ENCODE peak calls at places on chromosomes 13 and 19, in six cellular contexts. D, I, E, W, U and S are unnamed samples.

GRCh38 chr13:92224052-92224821 is 825.8 kb downstream of the GPC5 start:
- DNase-seq in U (no peak), E (no peak), D (no peak), I (no peak), W (peak), S (no peak)

GRCh38 chr19:38648789-38649304 is 1.4 kb downstream of the ACTN4 start:
- DNase-seq in W (no peak), I (no peak), D (no peak), E (no peak), U (no peak), S (no peak)

GRCh38 chr13:46341112-46341711 is 45.8 kb downstream of the RUBCNL start:
- DNase-seq in U (peak), E (no peak), D (no peak), W (peak), I (no peak), S (no peak)

GRCh38 chr13:67439365-67439764 is 209.2 kb upstream of the PCDH9 start:
- DNase-seq in W (no peak), I (no peak), U (no peak), D (no peak), E (no peak), S (no peak)

GRCh38 chr19:8333771-8334457 is 9.1 kb downstream of the KANK3 start:
- DNase-seq in U (no peak), I (peak), D (no peak), E (no peak), W (no peak), S (no peak)

GRCh38 chr19:49884109-49884508 is 6.6 kb downstream of the TBC1D17 start:
- DNase-seq in D (no peak), I (peak), U (no peak), E (peak), W (no peak), S (no peak)

GRCh38 chr19:41219924-41220567 is 1.0 kb downstream of the AXL start:
- DNase-seq in U (no peak), E (peak), D (peak), W (peak), I (peak), S (peak)

GRCh38 chr13:42814868-42815267 is 33.5 kb downstream of the FAM216B start:
- DNase-seq in E (no peak), U (no peak), I (no peak), D (no peak), W (peak), S (no peak)

GRCh38 chr13:112061367-112062046 is 5.4 kb upstream of the SOX1 start:
- DNase-seq in D (no peak), I (no peak), W (no peak), E (no peak), U (no peak), S (no peak)

GRCh38 chr13:46615888-46616531 is 63.0 kb downstream of the LRCH1 start:
- DNase-seq in I (no peak), D (no peak), E (no peak), W (peak), U (no peak), S (no peak)

GRCh38 chr13:86810385-86810784 is 860.8 kb upstream of the SLITRK5 start:
- DNase-seq in W (no peak), D (no peak), I (no peak), E (no peak), U (no peak), S (no peak)

GRCh38 chr13:106513025-106513424 is 22.4 kb downstream of the EFNB2 start:
- DNase-seq in W (peak), D (no peak), U (no peak), I (no peak), E (no peak), S (no peak)

GRCh38 chr19:51370230-51370629 is 1.4 kb upstream of the CLDND2 start:
- DNase-seq in W (no peak), U (no peak), E (no peak), I (peak), D (no peak), S (no peak)

GRCh38 chr19:45045671-45046353 is 7.0 kb downstream of the CLASRP start:
- DNase-seq in E (no peak), W (no peak), D (no peak), U (no peak), I (no peak), S (no peak)

GRCh38 chr19:38035515-38036495 is 128.8 kb downstream of the SIPA1L3 start:
- DNase-seq in D (no peak), U (no peak), E (no peak), I (peak), W (peak), S (no peak)

GRCh38 chr13:43368003-43368402 is 344.6 kb downstream of the DNAJC15 start:
- DNase-seq in I (no peak), W (peak), E (no peak), D (no peak), U (no peak), S (no peak)

GRCh38 chr19:46206176-46206575 is 23.4 kb upstream of the IGFL1 start:
- DNase-seq in E (no peak), W (no peak), D (no peak), I (peak), U (no peak), S (no peak)

GRCh38 chr13:39688699-39689405 is 33.4 kb downstream of the COG6 start:
- DNase-seq in E (no peak), W (peak), U (no peak), D (no peak), I (no peak), S (no peak)

GRCh38 chr19:49858591-49858985 is 7.6 kb downstream of the PTOV1 start:
- DNase-seq in D (no peak), I (peak), W (no peak), U (no peak), E (no peak), S (no peak)

GRCh38 chr19:27935669-27936068 is 1277.3 kb downstream of the UQCRFS1 start:
- DNase-seq in U (no peak), E (no peak), I (no peak), D (no peak), W (no peak), S (no peak)

GRCh38 chr13:40787062-40787461 is 2.3 kb upstream of the SLC25A15 start:
- DNase-seq in E (no peak), U (no peak), W (peak), I (no peak), D (no peak), S (no peak)

GRCh38 chr13:84430441-84430840 is 548.2 kb upstream of the SLITRK1 start:
- DNase-seq in W (peak), D (no peak), E (no peak), I (no peak), U (no peak), S (no peak)

GRCh38 chr13:93984876-93985275 is 494.6 kb downstream of the DCT start:
- DNase-seq in U (no peak), D (no peak), I (no peak), E (no peak), W (no peak), S (no peak)

GRCh38 chr19:35755550-35756371 is 1.1 kb downstream of the HSPB6 start:
- DNase-seq in E (peak), U (no peak), D (peak), W (peak), I (peak), S (no peak)

GRCh38 chr13:94776956-94777355 is 64.6 kb upstream of the SOX21 start:
- DNase-seq in E (no peak), D (no peak), U (no peak), I (no peak), W (no peak), S (no peak)

GRCh38 chr13:46992383-46992952 is 95.6 kb upstream of the HTR2A start:
- DNase-seq in W (no peak), I (no peak), E (no peak), U (no peak), D (no peak), S (peak)

GRCh38 chr19:8575467-8575997 is 1.7 kb downstream of the MYO1F start:
- DNase-seq in D (no peak), E (no peak), I (no peak), U (no peak), W (peak), S (no peak)

GRCh38 chr19:3154957-3155736 is 19.3 kb downstream of the GNA15 start:
- DNase-seq in I (peak), D (peak), U (peak), W (peak), E (no peak), S (no peak)

GRCh38 chr13:57682128-57682716 is 50.7 kb downstream of the PCDH17 start:
- DNase-seq in I (no peak), W (no peak), D (no peak), E (no peak), U (no peak), S (no peak)

GRCh38 chr19:10686661-10687517 is 14.3 kb upstream of the QTRT1 start:
- DNase-seq in W (peak), D (peak), E (no peak), U (no peak), I (no peak), S (no peak)

GRCh38 chr13:42478531-42479156 is 95.3 kb upstream of the TNFSF11 start:
- DNase-seq in I (no peak), D (no peak), W (peak), U (no peak), E (no peak), S (no peak)

GRCh38 chr13:30126903-30127428 is 180.4 kb downstream of the KATNAL1 start:
- DNase-seq in U (no peak), E (no peak), D (no peak), W (peak), I (no peak), S (no peak)

GRCh38 chr13:74132768-74133656 is 1.2 kb downstream of the KLF12 start:
- DNase-seq in E (no peak), U (no peak), I (peak), D (peak), W (peak), S (no peak)

GRCh38 chr19:22545751-22546150 is 88.4 kb upstream of the ZNF492 start:
- DNase-seq in E (peak), U (no peak), D (peak), I (no peak), W (no peak), S (no peak)

GRCh38 chr19:54190942-54191670 is at the start of gene TSEN34:
- DNase-seq in D (peak), W (peak), I (no peak), E (peak), U (peak), S (peak)

GRCh38 chr13:106488075-106488474 is 47.4 kb downstream of the EFNB2 start:
- DNase-seq in D (no peak), I (no peak), E (no peak), W (no peak), U (no peak), S (no peak)

GRCh38 chr13:109918179-109918651 is 131.8 kb upstream of the IRS2 start:
- DNase-seq in E (no peak), I (peak), U (no peak), D (peak), W (peak), S (no peak)
- TF ChIP-seq CTCF in E (no peak), I (peak), U (no peak), D (no peak), W (no peak), S (no peak)

DNA sequence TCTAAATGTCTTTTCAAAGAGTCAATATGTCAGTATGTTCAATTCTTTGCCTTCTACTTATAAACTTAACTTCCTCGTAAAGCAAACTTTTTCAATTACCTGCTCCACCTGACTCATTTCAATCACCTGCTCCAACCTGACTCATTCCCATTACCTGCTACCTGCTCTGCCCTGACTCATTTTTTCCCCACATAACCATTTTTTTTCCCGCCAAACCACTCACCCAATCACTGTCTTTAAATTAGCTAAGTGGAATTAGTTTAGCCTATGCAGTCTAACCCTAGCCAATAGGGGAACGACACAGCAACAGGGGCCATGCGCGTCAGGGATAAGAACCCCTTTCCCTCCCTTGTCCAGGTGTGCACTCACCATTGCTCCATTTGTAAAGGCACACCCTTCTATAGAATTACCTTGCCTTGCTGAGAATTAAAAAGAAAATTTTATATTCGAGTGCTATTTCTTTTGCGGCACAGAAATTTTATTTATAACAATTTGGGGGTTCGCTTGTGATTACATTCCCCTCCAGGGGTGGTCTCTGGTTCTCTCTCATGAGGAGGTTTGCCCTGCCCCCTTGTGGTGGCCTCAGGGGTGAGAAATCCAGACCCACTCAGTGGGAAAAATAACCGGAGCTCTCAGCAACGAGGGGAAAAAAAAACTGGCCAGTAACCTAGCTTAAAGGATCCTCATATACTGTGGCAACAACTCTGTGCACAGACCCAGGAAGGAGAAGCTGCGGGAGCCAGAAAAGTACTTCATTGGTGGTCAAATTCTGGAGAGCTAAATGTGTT is 193.1 kb downstream of the ZNF486 start:
- DNase-seq in U (no peak), I (no peak), W (no peak), D (no peak), E (peak), S (no peak)
- TF ChIP-seq CTCF in U (no peak), I (no peak), W (no peak), D (no peak), E (peak), S (no peak)

GRCh38 chr19:43318203-43318602 is 35.3 kb upstream of the CD177 start:
- DNase-seq in W (no peak), D (no peak), I (no peak), U (no peak), E (no peak), S (no peak)

GRCh38 chr19:43318796-43319314 is 34.6 kb upstream of the CD177 start:
- DNase-seq in E (no peak), U (no peak), I (no peak), W (no peak), D (no peak), S (no peak)

GRCh38 chr19:43313711-43314495 is 39.6 kb upstream of the CD177 start:
- DNase-seq in W (no peak), U (no peak), E (no peak), I (no peak), D (no peak), S (no peak)

GRCh38 chr19:43315851-43316250 is 37.6 kb upstream of the CD177 start:
- DNase-seq in D (no peak), U (no peak), W (no peak), E (no peak), I (no peak), S (no peak)

DNA sequence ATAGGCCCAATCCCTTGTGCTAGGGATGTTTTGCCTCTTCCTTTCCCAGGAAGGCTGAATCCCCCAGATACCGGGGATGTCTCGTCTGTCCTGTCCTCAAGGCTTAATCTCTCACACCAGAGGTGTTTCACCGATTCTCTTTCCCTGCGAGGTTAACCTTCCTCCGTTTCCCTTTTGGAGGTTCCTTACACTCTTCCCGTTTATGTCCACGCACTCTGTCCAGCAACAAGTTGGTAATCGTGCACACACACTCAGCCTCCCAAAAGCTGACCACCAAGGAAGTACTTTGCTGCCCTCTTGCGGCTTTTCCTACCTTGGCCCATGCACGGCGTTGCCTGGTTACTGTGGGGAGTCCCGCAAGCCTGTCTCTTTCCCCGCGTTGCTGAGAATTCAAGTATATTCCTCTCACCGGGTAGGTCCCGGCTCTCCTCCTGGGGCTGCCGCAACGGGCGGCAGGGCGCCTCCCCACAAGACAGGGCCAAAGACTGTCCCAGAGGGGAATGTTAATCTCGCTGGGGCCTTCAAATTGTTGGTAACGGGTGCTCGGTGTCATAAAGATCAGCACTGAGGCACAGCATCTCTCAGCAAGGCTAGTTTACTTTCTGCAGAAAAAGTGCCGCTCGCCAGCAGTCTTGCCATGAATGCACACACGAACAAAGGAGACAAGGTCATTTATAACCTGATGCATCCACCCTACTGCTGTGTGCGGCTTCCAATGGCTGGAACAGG is 36.7 kb upstream of the CD177 start:
- DNase-seq in I (no peak), W (peak), D (no peak), U (no peak), E (no peak), S (peak)
- TF ChIP-seq CTCF in I (no peak), W (peak), D (no peak), U (no peak), E (no peak), S (no peak)

DNA sequence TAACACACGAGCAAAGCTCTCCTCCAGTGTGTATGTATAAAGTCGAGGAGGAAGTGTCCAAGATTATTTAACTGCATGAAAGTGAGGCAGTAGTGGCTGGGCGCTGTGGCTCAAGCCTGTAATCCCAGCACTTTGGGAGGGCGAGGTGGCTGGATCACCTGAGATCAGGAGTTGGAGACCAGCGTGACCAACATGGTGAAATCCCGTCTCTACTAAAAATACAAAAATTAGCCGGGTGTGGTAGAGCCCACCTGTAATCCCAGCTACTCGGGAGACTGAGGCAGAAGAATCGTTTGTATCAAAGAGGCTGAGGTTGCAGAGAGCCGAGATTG is 1.2 kb upstream of the ZNF20 start:
- DNase-seq in W (no peak), I (no peak), E (no peak), U (no peak), D (no peak), S (no peak)
- TF ChIP-seq CTCF in W (no peak), I (no peak), E (no peak), U (peak), D (no peak), S (no peak)

GRCh38 chr13:32538621-32539246 is at the start of gene N4BP2L2:
- DNase-seq in W (peak), I (peak), U (peak), D (peak), E (peak), S (peak)

GRCh38 chr13:32538234-32538620 is 368 bp downstream of the N4BP2L2 start:
- DNase-seq in D (peak), I (peak), E (peak), U (no peak), W (peak), S (no peak)

GRCh38 chr13:32535748-32536147 is 2.8 kb downstream of the N4BP2L2 start:
- DNase-seq in D (no peak), I (no peak), U (no peak), W (no peak), E (no peak), S (no peak)

GRCh38 chr13:32535140-32535539 is 3.5 kb downstream of the N4BP2L2 start:
- DNase-seq in U (no peak), W (peak), E (no peak), D (no peak), I (no peak), S (no peak)

GRCh38 chr13:32537580-32538233 is 888 bp downstream of the N4BP2L2 start:
- DNase-seq in D (peak), I (peak), E (peak), W (no peak), U (no peak), S (peak)
- TF ChIP-seq CTCF in D (no peak), I (no peak), E (no peak), W (no peak), U (no peak), S (no peak)

DNA sequence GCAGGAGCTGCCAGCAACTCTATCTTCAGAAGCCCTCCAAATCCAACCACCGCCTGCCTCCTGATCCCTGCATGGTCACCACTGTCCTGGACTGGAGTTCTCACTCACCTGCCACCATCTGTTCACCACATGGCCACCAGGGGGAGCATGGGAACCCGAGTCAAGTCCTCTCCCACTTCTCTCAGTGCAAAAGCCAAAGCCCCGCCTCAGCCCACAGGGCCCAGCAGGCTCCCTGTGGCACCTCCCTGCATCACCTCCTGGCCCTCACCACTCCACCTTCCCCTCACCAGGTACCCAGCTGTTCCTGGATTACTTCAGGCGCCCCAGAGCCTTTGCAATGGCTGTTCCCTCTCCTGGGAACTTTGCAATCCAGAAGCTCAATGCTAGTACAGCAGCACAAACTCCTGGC is 5.3 kb downstream of the DHPS start:
- DNase-seq in I (peak), W (peak), D (peak), U (peak), E (peak), S (peak)
- TF ChIP-seq CTCF in I (peak), W (peak), D (peak), U (peak), E (peak), S (peak)